ENCODE peak calls at places on chromosomes 13 and 19, in four cellular contexts. Y is IMR-90, L is H1, R is SK-N-SH. I is an unnamed sample.

GRCh38 chr13:113400621-113401451 is 36.9 kb upstream of the GRTP1 start:
- DNase-seq in Y (no peak), L (no peak), R (no peak), I (no peak)

GRCh38 chr19:10565028-10565566 is 713 bp downstream of the KRI1 start:
- DNase-seq in Y (peak; percentile 21), L (no peak), R (peak; percentile 76), I (peak; percentile 44)

GRCh38 chr13:23443878-23444277 is 10.4 kb upstream of the SACS start:
- DNase-seq in Y (no peak), L (no peak), R (no peak), I (no peak)

GRCh38 chr19:49465371-49465770 is 8.6 kb upstream of the FLT3LG start:
- DNase-seq in Y (no peak), L (no peak), R (no peak), I (no peak)

GRCh38 chr13:51419015-51419636 is 33.7 kb downstream of the INTS6 start:
- DNase-seq in Y (no peak), L (no peak), R (no peak), I (no peak)

GRCh38 chr19:52464798-52465470 is 11.6 kb downstream of the ZNF578 start:
- DNase-seq in Y (no peak), L (no peak), R (no peak), I (peak; percentile 8)

GRCh38 chr19:31633014-31633413 is 283.8 kb upstream of the TSHZ3 start:
- DNase-seq in Y (no peak), L (no peak), R (no peak), I (no peak)

GRCh38 chr13:44237276-44237767 is 136.3 kb upstream of the SERP2 start:
- DNase-seq in Y (peak; percentile 98), L (no peak), R (peak; percentile 24), I (peak; percentile 60)

GRCh38 chr19:3790941-3791340 is 4.8 kb upstream of the MATK start:
- DNase-seq in Y (no peak), L (no peak), R (no peak), I (no peak)

GRCh38 chr13:98447881-98448641 is 128.8 kb downstream of the STK24 start:
- DNase-seq in Y (no peak), L (no peak), R (peak; percentile 79), I (peak; percentile 45)

GRCh38 chr19:8071912-8072311 is 19.4 kb downstream of the CCL25 start:
- DNase-seq in Y (no peak), L (no peak), R (peak; percentile 27), I (no peak)

GRCh38 chr13:93915269-93915809 is 564.1 kb downstream of the DCT start:
- DNase-seq in Y (peak; percentile 75), L (no peak), R (no peak), I (no peak)

GRCh38 chr19:18072335-18072734 is 14.4 kb downstream of the IL12RB1 start:
- DNase-seq in Y (no peak), L (no peak), R (no peak), I (no peak)

GRCh38 chr13:27171244-27171829 is at the start of gene USP12:
- DNase-seq in Y (peak; percentile 22), L (no peak), R (peak; percentile 86), I (no peak)

GRCh38 chr19:43777163-43777700 is 3.5 kb downstream of the KCNN4 start:
- DNase-seq in Y (peak; percentile 36), L (no peak), R (peak; percentile 69), I (no peak)

GRCh38 chr13:77946522-77946921 is 27.9 kb upstream of the EDNRB start:
- DNase-seq in Y (no peak), L (no peak), R (no peak), I (no peak)

GRCh38 chr19:18339703-18340102 is 695 bp upstream of the PGPEP1 start:
- DNase-seq in Y (peak; percentile 25), L (no peak), R (peak; percentile 50), I (peak; percentile 48)

GRCh38 chr13:110323986-110324749 is 17.1 kb downstream of the COL4A2 start:
- DNase-seq in Y (no peak), L (no peak), R (no peak), I (no peak)

GRCh38 chr19:57620673-57621348 is 6.8 kb downstream of the ZNF134 start:
- DNase-seq in Y (peak; percentile 15), L (no peak), R (no peak), I (peak; percentile 67)

GRCh38 chr13:26480246-26480855 is 77.1 kb upstream of the WASF3 start:
- DNase-seq in Y (peak; percentile 55), L (no peak), R (no peak), I (peak; percentile 19)

GRCh38 chr19:8585894-8586750 is 8.9 kb upstream of the MYO1F start:
- DNase-seq in Y (no peak), L (peak; percentile 64), R (peak; percentile 59), I (no peak)

GRCh38 chr19:5001547-5002131 is 32.7 kb downstream of the KDM4B start:
- DNase-seq in Y (peak; percentile 71), L (no peak), R (peak; percentile 69), I (peak; percentile 62)

GRCh38 chr13:26929971-26930730 is 169.6 kb upstream of the GPR12 start:
- DNase-seq in Y (peak; percentile 64), L (peak; percentile 56), R (peak; percentile 79), I (peak; percentile 56)

GRCh38 chr13:101626925-101627555 is 174.6 kb downstream of the ITGBL1 start:
- DNase-seq in Y (peak; percentile 2), L (no peak), R (no peak), I (no peak)
- TF ChIP-seq RFX5 in Y (no peak), L (no peak), R (no peak), I (no peak)

GRCh38 chr13:48155850-48156249 is 60.9 kb upstream of the MED4 start:
- DNase-seq in Y (peak; percentile 33), L (no peak), R (no peak), I (peak; percentile 23)
- TF ChIP-seq RFX5 in Y (no peak), L (no peak), R (no peak), I (no peak)

GRCh38 chr13:45751882-45752281 is 49.8 kb downstream of the CBY2 start:
- DNase-seq in Y (no peak), L (no peak), R (no peak), I (no peak)
- TF ChIP-seq RFX5 in Y (no peak), L (no peak), R (no peak), I (no peak)

GRCh38 chr13:33183431-33184130 is 102.0 kb downstream of the STARD13 start:
- DNase-seq in Y (peak; percentile 77), L (no peak), R (no peak), I (no peak)
- TF ChIP-seq RFX5 in Y (no peak), L (no peak), R (no peak), I (no peak)

DNA sequence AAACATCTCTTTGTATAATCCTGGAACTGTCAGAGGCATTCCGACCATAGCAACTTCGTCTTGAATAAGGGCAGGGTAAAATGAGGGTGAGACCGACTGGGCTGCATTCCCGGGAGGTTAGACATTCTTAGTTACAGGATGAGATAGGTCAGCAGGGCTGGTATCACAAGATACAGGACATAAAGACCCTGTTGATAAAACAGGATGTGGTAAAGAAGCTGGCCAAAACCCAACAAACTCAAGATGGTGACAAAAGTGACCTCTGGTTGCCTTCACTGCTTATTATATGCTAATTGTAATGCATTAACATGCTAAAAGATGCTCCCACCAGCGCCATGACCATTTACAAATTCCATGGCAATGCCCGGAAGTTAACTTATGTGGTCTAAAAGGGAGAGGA is 27.7 kb upstream of the MBNL2 start:
- DNase-seq in Y (peak; percentile 78), L (no peak), R (no peak), I (no peak)
- TF ChIP-seq RFX5 in Y (no peak), L (no peak), R (no peak), I (no peak)

DNA sequence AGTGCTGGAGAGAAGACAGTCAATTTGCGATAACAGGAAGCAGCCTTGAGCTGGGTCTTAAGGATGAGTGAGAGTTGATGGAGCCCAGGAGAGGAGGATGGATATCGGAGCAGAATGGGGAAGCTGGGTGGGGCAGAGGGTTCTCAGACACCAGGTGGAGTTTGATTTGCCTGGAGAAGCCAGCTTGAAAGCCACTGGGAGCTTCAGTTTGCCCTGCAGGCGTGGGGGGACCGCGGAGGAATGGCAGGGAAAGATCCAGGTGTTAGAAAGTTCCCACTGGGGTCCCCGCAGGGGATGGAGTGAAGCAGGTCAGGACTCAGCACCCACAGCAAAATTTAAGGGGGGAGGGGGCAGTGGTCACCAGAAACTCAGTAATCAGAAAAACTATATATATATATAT is 887 bp upstream of the CDC42EP5 start:
- DNase-seq in Y (no peak), L (no peak), R (no peak), I (no peak)
- TF ChIP-seq RFX5 in Y (no peak), L (no peak), R (no peak), I (no peak)